ENCODE peak calls at places on chromosomes 2 and 18, in five cellular contexts. C is ascending aorta, X is sigmoid colon, A is Karpas-422, Q is tibial nerve. N is an unnamed sample. For H3K27me3 and H3K4me1, the result is how much of the 10 kb centered on the place peaks cover.

GRCh38 chr2:122433123-122433754 is 677.8 kb downstream of the TSN start:
- DNase-seq in C (no peak), X (no peak), A (no peak), Q (no peak), N (no peak)

GRCh38 chr2:166545473-166545872 is 51.4 kb upstream of the SCN7A start:
- DNase-seq in C (no peak), X (no peak), A (no peak), Q (no peak), N (no peak)

GRCh38 chr2:188984126-188984525 is 10.0 kb downstream of the COL3A1 start:
- DNase-seq in C (no peak), X (no peak), A (no peak), Q (no peak), N (no peak)

GRCh38 chr2:64023485-64024258 is 4.4 kb upstream of the VPS54 start:
- DNase-seq in C (no peak), X (no peak), A (no peak), Q (no peak), N (no peak)

GRCh38 chr2:239463541-239464165 is 62.8 kb upstream of the HDAC4 start:
- DNase-seq in C (no peak), X (peak), A (no peak), Q (no peak), N (no peak)

GRCh38 chr2:30351941-30352340 is 95.1 kb upstream of the LCLAT1 start:
- DNase-seq in C (no peak), X (no peak), A (no peak), Q (no peak), N (no peak)

GRCh38 chr2:197869501-197870111 is 65.2 kb downstream of the PLCL1 start:
- DNase-seq in C (no peak), X (no peak), A (no peak), Q (no peak), N (no peak)

GRCh38 chr2:45382744-45383143 is 228.3 kb downstream of the SRBD1 start:
- DNase-seq in C (no peak), X (no peak), A (no peak), Q (no peak), N (no peak)

GRCh38 chr2:66508358-66509071 is 73.6 kb downstream of the MEIS1 start:
- DNase-seq in C (no peak), X (no peak), A (no peak), Q (no peak), N (no peak)

GRCh38 chr2:20698916-20699613 is 32.1 kb downstream of the GDF7 start:
- DNase-seq in C (no peak), X (no peak), A (no peak), Q (no peak), N (no peak)

GRCh38 chr18:76339246-76339620 is 155.8 kb downstream of the ZNF516 start:
- DNase-seq in C (no peak), X (no peak), A (no peak), Q (no peak), N (no peak)

GRCh38 chr2:7672027-7672684 is 754.9 kb downstream of the RNF144A start:
- DNase-seq in C (no peak), X (no peak), A (peak), Q (no peak), N (no peak)

GRCh38 chr2:25251032-25251460 is 82.7 kb upstream of the POMC start:
- DNase-seq in C (no peak), X (no peak), A (no peak), Q (no peak), N (no peak)

GRCh38 chr2:35298493-35298892 is 1057.1 kb upstream of the CRIM1 start:
- DNase-seq in C (peak), X (no peak), A (no peak), Q (no peak), N (no peak)

GRCh38 chr18:39497819-39498218 is 1932.2 kb upstream of the CELF4 start:
- DNase-seq in C (no peak), X (no peak), A (no peak), Q (no peak), N (no peak)

GRCh38 chr2:190216829-190217228 is 102.8 kb downstream of the HIBCH start:
- DNase-seq in C (no peak), X (no peak), A (peak), Q (no peak), N (no peak)

GRCh38 chr18:12087483-12087960 is 6.1 kb upstream of the ANKRD62 start:
- DNase-seq in C (no peak), X (no peak), A (no peak), Q (no peak), N (no peak)

GRCh38 chr18:52287151-52287550 is 52.8 kb upstream of the DCC start:
- DNase-seq in C (no peak), X (no peak), A (no peak), Q (no peak), N (no peak)

GRCh38 chr2:134692461-134692860 is 26.3 kb downstream of the TMEM163 start:
- DNase-seq in C (no peak), X (no peak), A (peak), Q (no peak), N (no peak)

GRCh38 chr2:121565389-121566250 is 34.9 kb downstream of the RNU4ATAC start:
- DNase-seq in C (no peak), X (no peak), A (peak), Q (no peak), N (no peak)

GRCh38 chr2:63843093-63843492 is 1.4 kb downstream of the UGP2 start:
- DNase-seq in C (no peak), X (no peak), A (no peak), Q (no peak), N (no peak)

GRCh38 chr2:197873293-197873701 is 68.9 kb downstream of the PLCL1 start:
- DNase-seq in C (no peak), X (no peak), A (no peak), Q (no peak), N (no peak)

GRCh38 chr18:8403713-8404112 is 205.5 kb upstream of the RAB12 start:
- DNase-seq in C (no peak), X (no peak), A (no peak), Q (no peak), N (no peak)

GRCh38 chr2:179669196-179669595 is 192.2 kb downstream of the ZNF385B start:
- DNase-seq in C (no peak), X (no peak), A (no peak), Q (no peak), N (no peak)

GRCh38 chr2:186274936-186275575 is 211.0 kb upstream of the ZC3H15 start:
- DNase-seq in C (no peak), X (no peak), A (no peak), Q (no peak), N (no peak)

GRCh38 chr2:213057977-213058376 is 93.4 kb downstream of the IKZF2 start:
- DNase-seq in C (no peak), X (no peak), A (no peak), Q (no peak), N (no peak)

GRCh38 chr2:20611077-20611843 is 39.6 kb downstream of the HS1BP3 start:
- DNase-seq in C (peak), X (peak), A (no peak), Q (peak), N (no peak)

GRCh38 chr2:47061989-47062678 is 93.0 kb downstream of the STPG4 start:
- DNase-seq in C (no peak), X (no peak), A (no peak), Q (no peak), N (no peak)

DNA sequence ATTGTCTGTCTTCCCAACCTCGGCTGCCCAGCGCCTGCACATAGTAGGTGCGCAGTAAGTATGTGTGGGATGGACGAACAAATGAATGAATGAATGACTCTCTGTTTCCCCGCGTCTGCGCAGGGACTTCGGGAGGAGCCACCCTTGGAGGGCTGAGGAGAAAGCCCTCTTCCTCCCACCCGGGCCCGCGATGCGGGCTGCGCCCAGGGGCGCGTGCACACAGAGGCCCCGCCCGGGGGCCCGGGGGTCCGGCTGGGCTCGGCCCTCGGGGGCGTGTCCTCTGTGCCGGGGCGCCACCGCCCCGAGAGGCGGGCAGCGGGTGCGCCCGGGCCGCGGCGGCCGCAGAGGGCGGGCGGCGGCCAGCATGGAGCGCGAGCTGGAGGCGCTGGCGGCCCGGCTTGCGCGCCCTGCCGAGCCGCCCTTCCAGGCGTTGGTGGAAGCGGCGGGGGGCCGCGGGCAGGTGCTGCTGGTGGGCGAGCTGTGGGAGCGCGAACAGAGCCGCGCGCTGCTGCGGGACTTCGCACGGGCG is at the start of gene C2orf72:
- DNase-seq in C (no peak), X (no peak), A (no peak), Q (no peak), N (no peak)
- H3K27me3 ChIP-seq in C (under half), X (under half), A (under half), Q (under half), N (under half)

DNA sequence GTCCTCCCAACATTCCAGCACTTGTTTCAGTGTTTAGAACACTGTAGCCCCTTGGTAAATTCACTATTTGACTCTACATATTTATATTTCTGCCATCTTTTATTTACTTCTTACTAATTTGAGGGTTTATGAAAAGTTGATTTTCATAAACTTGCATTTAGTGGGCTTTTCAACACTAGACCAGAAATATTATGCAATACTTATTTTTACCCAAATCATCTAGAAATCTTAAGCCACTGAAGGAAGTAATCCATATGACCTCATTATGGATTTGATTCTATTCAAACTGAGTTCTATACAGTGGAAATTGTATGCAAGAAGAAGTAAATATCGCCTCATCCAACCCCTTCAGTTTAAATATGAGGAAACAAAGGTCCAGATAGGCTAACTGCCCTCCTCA is 92.6 kb upstream of the VRK2 start:
- DNase-seq in C (no peak), X (no peak), A (no peak), Q (no peak), N (no peak)
- H3K4me1 ChIP-seq in C (under half), X (under half), A (under half), Q (under half), N (under half)

GRCh38 chr2:10497797-10498251 is 49.7 kb upstream of the ODC1 start:
- DNase-seq in C (no peak), X (no peak), A (no peak), Q (no peak), N (peak)
- H3K27me3 ChIP-seq in C (under half), X (under half), A (under half), Q (under half), N (under half)

DNA sequence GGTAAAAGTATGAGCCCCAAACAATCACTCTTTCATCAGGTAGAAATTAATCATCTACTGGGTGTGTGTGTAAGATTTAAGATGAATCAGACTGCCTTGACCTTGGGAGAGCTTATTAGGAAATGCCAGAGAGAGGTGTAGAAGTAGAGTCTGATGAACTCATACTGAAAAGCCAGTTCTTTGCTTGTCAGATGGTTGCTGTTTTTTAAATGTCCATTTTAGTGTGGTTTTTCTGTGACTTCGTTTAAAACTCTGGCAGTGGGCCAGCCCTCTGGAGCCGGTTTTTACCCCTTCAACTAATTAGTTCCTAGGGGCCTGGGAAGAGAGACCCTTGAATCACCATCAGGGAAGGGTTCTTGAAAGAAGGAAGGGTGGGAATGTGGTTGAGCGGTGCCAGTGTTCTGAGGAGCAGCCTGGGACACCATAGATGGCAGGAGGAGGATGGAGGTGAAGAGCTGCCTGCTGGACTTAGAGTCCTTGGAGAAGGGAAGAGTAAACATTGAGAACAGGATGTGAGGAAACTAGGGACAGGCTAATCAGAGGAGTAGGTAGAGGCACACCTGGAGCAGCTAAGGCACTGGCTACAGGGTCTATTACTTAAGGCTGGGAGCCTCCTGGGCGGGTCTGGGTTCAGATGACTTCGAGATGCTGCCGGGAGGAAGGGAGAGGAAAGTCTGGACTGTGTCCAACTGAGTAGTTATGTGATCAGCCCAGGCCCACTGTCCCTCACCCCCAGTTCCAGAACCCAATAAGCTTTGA is 66.1 kb downstream of the LRRFIP1 start:
- DNase-seq in C (no peak), X (peak), A (no peak), Q (no peak), N (no peak)
- H3K4me1 ChIP-seq in C (half or more), X (half or more), A (under half), Q (under half), N (half or more)

GRCh38 chr18:10715791-10716190 is 190.0 kb downstream of the NAPG start:
- DNase-seq in C (no peak), X (peak), A (no peak), Q (peak), N (no peak)
- H3K27me3 ChIP-seq in C (under half), X (under half), A (under half), Q (under half), N (under half)

GRCh38 chr18:50312296-50313030 is 25.0 kb upstream of the CXXC1 start:
- DNase-seq in C (no peak), X (no peak), A (peak), Q (no peak), N (no peak)

GRCh38 chr18:50313031-50313607 is 25.6 kb upstream of the CXXC1 start:
- DNase-seq in C (no peak), X (no peak), A (peak), Q (no peak), N (no peak)

GRCh38 chr18:50313873-50314460 is 26.5 kb upstream of the CXXC1 start:
- DNase-seq in C (no peak), X (no peak), A (no peak), Q (no peak), N (no peak)

GRCh38 chr18:50310080-50310479 is 22.6 kb upstream of the CXXC1 start:
- DNase-seq in C (no peak), X (no peak), A (peak), Q (no peak), N (no peak)

DNA sequence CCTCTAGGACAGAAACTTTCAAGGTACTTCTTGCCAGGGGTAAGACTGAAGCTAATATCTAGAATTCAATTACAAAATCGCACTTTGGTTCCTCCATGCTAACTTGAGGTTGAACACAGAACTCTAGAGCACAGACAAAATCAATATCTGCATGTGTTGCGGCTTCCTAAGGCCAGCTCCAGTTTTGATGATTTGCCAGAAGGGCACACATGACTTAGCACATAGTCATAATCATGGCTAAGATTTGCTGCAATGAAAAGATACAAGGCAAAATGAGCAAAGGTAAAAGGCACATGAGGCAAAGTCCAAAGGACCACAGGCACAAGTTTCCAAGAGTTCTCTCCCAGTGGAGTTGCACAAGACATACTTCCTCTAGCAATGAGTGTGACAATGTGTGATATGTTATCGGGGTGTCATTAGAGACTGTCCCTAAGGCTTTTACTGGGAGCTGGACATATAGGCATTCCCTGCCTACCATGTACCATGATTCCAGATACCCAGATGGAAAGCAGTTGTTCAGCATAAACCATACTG is 24.1 kb upstream of the CXXC1 start:
- DNase-seq in C (no peak), X (no peak), A (no peak), Q (no peak), N (no peak)
- H3K4me1 ChIP-seq in C (under half), X (under half), A (half or more), Q (under half), N (under half)

GRCh38 chr18:57437782-57438668 is 2.9 kb downstream of the ONECUT2 start:
- DNase-seq in C (no peak), X (no peak), A (no peak), Q (no peak), N (no peak)

GRCh38 chr18:57436965-57437333 is 1.8 kb downstream of the ONECUT2 start:
- DNase-seq in C (no peak), X (no peak), A (no peak), Q (no peak), N (no peak)

GRCh38 chr18:57438669-57439616 is 3.8 kb downstream of the ONECUT2 start:
- DNase-seq in C (no peak), X (no peak), A (peak), Q (no peak), N (no peak)

GRCh38 chr18:57436193-57436964 is 1.2 kb downstream of the ONECUT2 start:
- DNase-seq in C (no peak), X (no peak), A (no peak), Q (no peak), N (no peak)

GRCh38 chr18:57437433-57437781 is 2.2 kb downstream of the ONECUT2 start:
- DNase-seq in C (no peak), X (no peak), A (no peak), Q (no peak), N (no peak)
- H3K27me3 ChIP-seq in C (under half), X (half or more), A (under half), Q (under half), N (half or more)

DNA sequence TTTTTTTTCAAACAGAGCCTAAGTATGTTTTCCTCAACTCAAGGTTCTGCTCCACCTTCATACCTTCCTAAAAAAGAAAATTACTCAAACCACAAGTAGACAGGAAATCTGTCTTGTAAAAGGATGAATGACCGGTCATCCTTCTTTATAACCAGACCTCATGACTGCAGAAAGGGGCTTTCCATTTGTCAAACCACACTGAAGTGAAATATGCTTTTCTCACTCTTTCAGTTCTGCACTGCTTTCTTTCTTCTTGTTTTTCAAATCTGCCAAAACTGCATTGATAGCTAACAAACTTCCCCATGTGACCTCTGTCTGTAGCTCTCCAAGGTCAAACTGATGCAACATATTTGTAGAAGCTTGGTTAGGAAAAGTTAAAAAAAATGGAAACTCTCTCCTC is 308.9 kb upstream of the CCDC68 start:
- DNase-seq in C (no peak), X (no peak), A (no peak), Q (no peak), N (no peak)
- H3K4me1 ChIP-seq in C (under half), X (under half), A (under half), Q (under half), N (under half)

DNA sequence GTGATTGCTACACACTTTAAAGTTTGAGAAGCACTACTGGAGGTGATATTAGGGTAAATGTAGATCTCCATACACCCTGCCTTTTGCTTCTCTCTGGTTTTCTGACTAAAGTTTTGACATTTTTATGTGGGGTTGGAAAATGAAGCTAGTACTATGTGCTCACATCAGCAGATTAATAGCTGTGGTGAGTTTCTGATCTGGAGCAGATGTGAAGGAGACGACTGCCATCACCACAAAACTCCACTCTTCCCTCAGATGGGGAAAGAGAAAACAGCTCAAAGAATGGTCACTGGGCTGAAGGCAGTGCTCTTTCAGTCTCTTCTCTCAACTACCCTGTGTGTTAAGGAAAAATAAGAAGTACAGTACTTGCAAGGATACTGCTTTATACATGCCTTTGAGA is 37.2 kb downstream of the PLEKHA3 start:
- DNase-seq in C (no peak), X (no peak), A (no peak), Q (no peak), N (no peak)
- H3K27me3 ChIP-seq in C (under half), X (under half), A (under half), Q (under half), N (under half)

DNA sequence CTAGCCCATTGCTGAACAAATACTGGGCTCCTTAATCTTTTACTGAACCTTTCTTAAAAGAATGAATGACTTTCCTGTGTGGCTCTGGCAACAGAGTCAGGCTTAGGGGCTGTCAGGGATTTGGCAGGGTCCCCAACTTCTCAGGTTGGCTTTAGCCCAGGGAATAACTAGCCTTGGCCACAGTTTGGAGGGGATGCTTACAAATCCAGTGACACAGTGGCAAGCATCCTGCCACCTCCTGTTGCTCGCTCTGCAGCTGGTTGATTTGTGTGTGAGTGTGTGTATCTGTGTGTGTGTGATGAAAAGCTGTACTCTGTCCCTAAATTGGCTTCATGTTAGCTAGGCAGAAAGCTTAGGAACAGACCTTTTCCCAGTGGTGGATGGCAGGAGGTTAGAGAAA is 3.6 kb upstream of the CXCR4 start:
- DNase-seq in C (no peak), X (no peak), A (no peak), Q (no peak), N (no peak)
- H3K4me1 ChIP-seq in C (under half), X (under half), A (under half), Q (under half), N (under half)